ENCODE peak calls at places on chromosomes 13 and 19, in eight cellular contexts. Q is CD8-positive, alpha-beta T cell; A is psoas muscle; N is pancreas; F is lung; W is RWPE1; X is coronary artery; S is cardiac fibroblast. O is an unnamed sample.

GRCh38 chr13:80989241-80989640 is 648.3 kb upstream of the SPRY2 start:
- DNase-seq in X (no peak), W (no peak), A (no peak), Q (no peak), F (no peak), N (no peak), S (no peak), O (no peak)

GRCh38 chr19:46478356-46478986 is 7.1 kb upstream of the PNMA8A start:
- DNase-seq in F (no peak), Q (no peak), S (peak), N (no peak), W (no peak), X (no peak), A (no peak), O (no peak)

GRCh38 chr19:49348305-49349188 is 13.3 kb downstream of the CD37 start:
- DNase-seq in A (no peak), Q (no peak), S (no peak), X (no peak), F (no peak), N (no peak), W (no peak), O (no peak)

GRCh38 chr19:32800757-32801156 is 68.8 kb downstream of the SLC7A9 start:
- DNase-seq in S (no peak), W (no peak), A (no peak), Q (no peak), F (no peak), N (no peak), X (peak), O (no peak)

GRCh38 chr13:34733720-34734119 is 208.3 kb upstream of the NBEA start:
- DNase-seq in W (no peak), F (no peak), N (no peak), Q (no peak), A (no peak), S (peak), X (no peak), O (no peak)

GRCh38 chr13:24162604-24163003 is 2.1 kb downstream of the SPATA13 start:
- DNase-seq in Q (no peak), S (no peak), X (no peak), N (no peak), W (no peak), F (no peak), A (no peak), O (no peak)

GRCh38 chr13:50387124-50387581 is 371.9 kb downstream of the KCNRG start:
- DNase-seq in W (no peak), X (no peak), N (peak), F (peak), S (no peak), Q (no peak), A (peak), O (no peak)

GRCh38 chr19:54882758-54883157 is 8.7 kb downstream of the FCAR start:
- DNase-seq in F (no peak), S (no peak), X (no peak), N (no peak), Q (no peak), W (no peak), A (no peak), O (no peak)

GRCh38 chr13:93700115-93700514 is 473.5 kb downstream of the GPC6 start:
- DNase-seq in W (no peak), Q (no peak), N (no peak), S (no peak), F (no peak), X (no peak), A (no peak), O (no peak)

GRCh38 chr19:2551864-2552185 is 75.9 kb downstream of the GADD45B start:
- DNase-seq in W (no peak), F (no peak), X (no peak), A (no peak), Q (no peak), N (no peak), S (no peak), O (no peak)

GRCh38 chr13:46728777-46729176 is 68.2 kb downstream of the ESD start:
- DNase-seq in F (no peak), X (no peak), W (no peak), N (no peak), S (no peak), A (no peak), Q (no peak), O (no peak)

GRCh38 chr13:51453959-51454703 is 1.3 kb upstream of the INTS6 start:
- DNase-seq in W (peak), F (no peak), N (peak), S (no peak), X (peak), A (no peak), Q (no peak), O (no peak)

DNA sequence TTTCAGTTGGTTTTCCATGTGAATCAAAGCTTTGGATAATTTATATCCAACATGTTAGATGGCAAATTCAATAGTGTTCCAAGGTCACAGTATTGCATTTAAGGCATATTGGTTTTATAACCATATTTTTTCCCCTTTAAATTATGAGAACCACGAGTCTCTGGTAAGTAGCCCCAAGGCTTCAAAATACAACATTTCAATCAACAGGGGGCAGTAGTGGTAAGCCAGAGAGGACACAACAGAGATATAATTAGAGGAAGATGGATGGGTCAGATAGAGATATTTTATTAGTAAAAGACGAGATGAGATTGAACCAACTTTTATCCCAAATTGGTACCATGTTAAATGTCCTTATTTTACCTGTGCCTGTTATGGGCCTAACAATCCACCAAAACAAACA is 53.1 kb downstream of the KL start:
- DNase-seq in W (no peak), A (no peak), S (no peak), F (no peak), N (no peak), Q (no peak), X (no peak), O (no peak)
- TF ChIP-seq CTCF in W (no peak), A (peak), S (peak), F (no peak), N (no peak), Q (no peak), X (no peak), O (peak)

GRCh38 chr13:110464547-110465343 is 96.8 kb downstream of the RAB20 start:
- DNase-seq in X (no peak), A (no peak), W (no peak), S (no peak), F (no peak), Q (no peak), N (no peak), O (no peak)
- TF ChIP-seq CTCF in X (no peak), A (no peak), W (no peak), S (no peak), F (no peak), Q (no peak), N (no peak), O (no peak)

DNA sequence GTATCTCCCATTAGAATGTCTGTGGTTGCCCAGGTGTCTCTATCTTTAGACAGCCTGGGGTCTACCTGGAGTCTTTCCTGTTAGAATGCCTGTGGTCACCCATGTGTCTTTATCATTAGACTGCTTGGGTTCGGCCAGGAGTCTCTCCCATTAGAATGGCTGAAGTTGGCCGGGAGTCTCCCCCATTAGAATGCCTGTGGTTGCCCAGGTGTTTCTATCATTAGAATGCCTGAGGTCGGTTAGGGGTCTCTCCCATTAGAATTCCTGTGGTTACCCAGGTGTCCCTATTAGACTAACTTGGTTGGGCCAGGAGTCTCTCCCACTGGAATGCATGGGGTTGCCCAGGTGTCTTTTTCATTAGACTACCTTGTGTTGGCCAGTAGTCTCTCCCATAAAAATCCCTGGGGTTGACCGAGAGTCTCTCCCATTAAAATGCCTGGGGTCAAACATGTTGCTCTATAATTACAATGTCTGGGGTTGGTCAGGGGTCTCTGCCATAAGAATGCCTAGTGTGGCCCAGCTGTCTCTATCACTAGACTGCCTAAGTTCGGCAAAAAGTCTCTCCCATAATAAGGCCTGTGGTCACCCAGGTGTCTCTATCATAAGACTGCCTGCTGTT is 1448.7 kb downstream of the UQCRFS1 start:
- DNase-seq in X (peak), Q (no peak), S (no peak), A (no peak), N (no peak), F (no peak), W (no peak), O (no peak)
- TF ChIP-seq CTCF in X (no peak), Q (no peak), S (no peak), A (no peak), N (no peak), F (no peak), W (no peak), O (no peak)

GRCh38 chr13:44576396-44577235 is 486 bp upstream of the TSC22D1 start:
- DNase-seq in S (no peak), A (peak), F (no peak), X (no peak), W (peak), N (peak), Q (no peak), O (peak)
- TF ChIP-seq CTCF in S (no peak), A (no peak), F (no peak), X (no peak), W (no peak), N (no peak), Q (no peak), O (no peak)

GRCh38 chr19:14318873-14319272 is 62.4 kb upstream of the ADGRE5 start:
- DNase-seq in X (no peak), S (no peak), W (no peak), N (no peak), Q (no peak), A (no peak), F (no peak), O (no peak)
- TF ChIP-seq CTCF in X (no peak), S (peak), W (no peak), N (no peak), Q (no peak), A (no peak), F (no peak), O (peak)

GRCh38 chr19:12513531-12514061 is 29.0 kb upstream of the ZNF709 start:
- DNase-seq in F (peak), X (no peak), A (no peak), S (no peak), Q (no peak), W (no peak), N (peak), O (no peak)
- TF ChIP-seq CTCF in F (no peak), X (no peak), A (no peak), S (no peak), Q (no peak), W (no peak), N (no peak), O (no peak)

GRCh38 chr13:102000764-102001163 is 401.1 kb downstream of the FGF14 start:
- DNase-seq in F (no peak), Q (no peak), N (no peak), X (no peak), S (no peak), A (no peak), W (no peak), O (no peak)
- TF ChIP-seq CTCF in F (no peak), Q (no peak), N (no peak), X (no peak), S (no peak), A (no peak), W (no peak), O (no peak)

DNA sequence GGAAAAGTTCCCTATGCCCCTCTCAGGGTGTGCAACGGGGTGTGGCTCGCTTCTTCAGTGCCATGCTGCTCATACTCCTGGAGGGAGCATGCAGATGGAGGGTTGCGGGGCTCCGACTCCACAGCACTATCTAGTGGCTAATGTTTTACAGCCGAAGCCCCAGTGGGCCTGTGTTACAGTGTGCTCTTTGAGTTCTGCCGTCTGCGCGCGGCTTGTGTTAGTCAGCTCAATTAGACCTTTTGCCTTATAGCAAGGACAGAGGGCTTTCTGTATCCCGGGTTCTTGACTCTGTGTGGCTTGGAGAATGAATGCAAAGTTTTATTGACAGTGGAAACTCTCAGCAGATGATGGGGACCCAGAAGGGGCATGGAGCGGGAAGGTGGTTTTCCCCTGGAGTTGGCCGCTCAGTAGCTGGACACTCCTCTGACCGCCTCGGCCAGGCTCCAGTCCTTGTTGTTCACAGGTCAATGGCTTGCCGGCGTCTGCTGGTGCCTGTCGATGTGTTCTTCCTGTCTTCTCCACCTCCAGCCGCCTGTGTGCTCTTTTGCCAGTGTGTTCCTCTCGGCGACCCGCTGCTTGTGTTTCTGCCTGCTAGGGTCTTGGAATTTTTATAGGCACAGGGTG is 383.4 kb downstream of the LMO7 start:
- DNase-seq in N (no peak), F (no peak), A (no peak), W (no peak), Q (no peak), S (no peak), X (no peak), O (no peak)
- TF ChIP-seq CTCF in N (no peak), F (no peak), A (no peak), W (no peak), Q (no peak), S (peak), X (no peak), O (peak)